ENCODE peak calls at places on chromosomes 11 and 22, in six cellular contexts. B is lower lobe of right lung, R is ovary, S is spleen, L is cardiac muscle cell, O is right lobe of liver. J is an unnamed sample.
A peak's percentile ranks its signal among the peaks of the same experiment; 100 is the strongest.

GRCh38 chr11:95231881-95232605 is 1.0 kb upstream of the SESN3 start:
- DNase-seq in B (peak; percentile 80), R (peak; percentile 81), S (peak; percentile 95), L (peak; percentile 67), O (peak; percentile 79), J (peak; percentile 75)

GRCh38 chr22:46815896-46816721 is 53.7 kb downstream of the TBC1D22A start:
- DNase-seq in B (no peak), R (no peak), S (peak; percentile 45), L (no peak), O (peak; percentile 92), J (peak; percentile 65)

GRCh38 chr11:95925011-95925410 is 1.1 kb upstream of the MTMR2 start:
- DNase-seq in B (no peak), R (no peak), S (no peak), L (no peak), O (no peak), J (no peak)

GRCh38 chr11:128502736-128503135 is 84.6 kb downstream of the ETS1 start:
- DNase-seq in B (no peak), R (no peak), S (no peak), L (no peak), O (no peak), J (no peak)

GRCh38 chr11:125315088-125315740 is 150.7 kb downstream of the PKNOX2 start:
- DNase-seq in B (no peak), R (peak; percentile 87), S (no peak), L (no peak), O (no peak), J (peak; percentile 87)

GRCh38 chr22:24486501-24486921 is 8.6 kb upstream of the UPB1 start:
- DNase-seq in B (no peak), R (no peak), S (no peak), L (no peak), O (peak; percentile 17), J (no peak)

GRCh38 chr11:131889760-131890620 is 519.6 kb downstream of the NTM start:
- DNase-seq in B (no peak), R (no peak), S (no peak), L (peak; percentile 28), O (no peak), J (no peak)

GRCh38 chr11:47948137-47948536 is 32.2 kb upstream of the PTPRJ start:
- DNase-seq in B (no peak), R (no peak), S (no peak), L (peak; percentile 25), O (no peak), J (no peak)

GRCh38 chr11:64564947-64565889 is 25.8 kb upstream of the SLC22A12 start:
- DNase-seq in B (peak; percentile 34), R (no peak), S (peak; percentile 62), L (peak; percentile 23), O (no peak), J (no peak)

GRCh38 chr22:48333816-48334735 is 1493.6 kb downstream of the BRD1 start:
- DNase-seq in B (peak; percentile 41), R (no peak), S (no peak), L (no peak), O (no peak), J (no peak)

GRCh38 chr22:46561435-46561905 is 24.1 kb upstream of the CELSR1 start:
- DNase-seq in B (peak; percentile 40), R (no peak), S (peak; percentile 47), L (peak; percentile 63), O (no peak), J (no peak)

GRCh38 chr11:106763516-106763915 is 254.8 kb downstream of the GUCY1A2 start:
- DNase-seq in B (no peak), R (no peak), S (no peak), L (no peak), O (no peak), J (no peak)

GRCh38 chr11:93849751-93850584 is 450 bp downstream of the VSTM5 start:
- DNase-seq in B (no peak), R (no peak), S (no peak), L (peak; percentile 38), O (no peak), J (peak; percentile 82)

GRCh38 chr11:8839957-8840945 is 70.7 kb upstream of the AKIP1 start:
- DNase-seq in B (no peak), R (no peak), S (peak; percentile 52), L (no peak), O (no peak), J (peak; percentile 30)

GRCh38 chr22:21714059-21714770 is 21.4 kb downstream of the YPEL1 start:
- DNase-seq in B (no peak), R (no peak), S (no peak), L (no peak), O (no peak), J (peak; percentile 51)

GRCh38 chr11:94961255-94961654 is 12.1 kb downstream of the CWC15 start:
- DNase-seq in B (no peak), R (no peak), S (no peak), L (no peak), O (no peak), J (no peak)

GRCh38 chr22:49503896-49504521 is 323.7 kb downstream of the BRD1 start:
- DNase-seq in B (no peak), R (no peak), S (no peak), L (no peak), O (peak; percentile 24), J (no peak)

GRCh38 chr11:117830072-117830471 is 5.5 kb upstream of the FXYD2 start:
- DNase-seq in B (no peak), R (no peak), S (peak; percentile 68), L (no peak), O (no peak), J (no peak)

GRCh38 chr22:49156662-49157285 is 670.9 kb downstream of the BRD1 start:
- DNase-seq in B (no peak), R (no peak), S (peak; percentile 57), L (no peak), O (no peak), J (no peak)

GRCh38 chr11:120413480-120413879 is 77.3 kb downstream of the ARHGEF12 start:
- DNase-seq in B (no peak), R (no peak), S (no peak), L (no peak), O (no peak), J (no peak)

GRCh38 chr22:30240541-30241417 is 5.8 kb downstream of the LIF start:
- DNase-seq in B (no peak), R (no peak), S (no peak), L (no peak), O (no peak), J (no peak)

GRCh38 chr11:9015677-9016076 is 11.9 kb upstream of the NRIP3 start:
- DNase-seq in B (peak; percentile 56), R (peak; percentile 54), S (peak; percentile 77), L (peak; percentile 82), O (peak; percentile 71), J (peak; percentile 64)

GRCh38 chr11:83409476-83409875 is 123.3 kb upstream of the CCDC90B start:
- DNase-seq in B (no peak), R (no peak), S (no peak), L (no peak), O (no peak), J (no peak)

GRCh38 chr11:59941091-59941490 is 2.9 kb downstream of the OOSP1 start:
- DNase-seq in B (no peak), R (no peak), S (no peak), L (no peak), O (no peak), J (no peak)
- H3K4me3 ChIP-seq in B (no peak overlapping the region), R (no peak overlapping the region), S (no peak overlapping the region), L (no peak overlapping the region), O (no peak overlapping the region), J (no peak overlapping the region)

GRCh38 chr22:27919943-27920755 is 1.1 kb upstream of the PITPNB start:
- DNase-seq in B (no peak), R (peak; percentile 25), S (no peak), L (peak; percentile 78), O (no peak), J (no peak)
- H3K4me1 ChIP-seq in B (peaks cover 27% of the 10 kb centered on the region), R (peaks cover 6% of the 10 kb centered on the region), S (peaks cover 49% of the 10 kb centered on the region), L (peaks cover 34% of the 10 kb centered on the region), O (peaks cover 36% of the 10 kb centered on the region), J (peaks cover 5% of the 10 kb centered on the region)

GRCh38 chr11:122984186-122985011 is 2.8 kb upstream of the BSX start:
- DNase-seq in B (no peak), R (no peak), S (no peak), L (peak; percentile 54), O (no peak), J (no peak)

GRCh38 chr11:122979815-122980656 is 1.6 kb downstream of the BSX start:
- DNase-seq in B (no peak), R (no peak), S (no peak), L (no peak), O (no peak), J (no peak)

GRCh38 chr11:122983438-122984185 is 2.0 kb upstream of the BSX start:
- DNase-seq in B (no peak), R (no peak), S (no peak), L (no peak), O (no peak), J (no peak)

GRCh38 chr11:122979103-122979814 is 2.4 kb downstream of the BSX start:
- DNase-seq in B (no peak), R (no peak), S (no peak), L (no peak), O (no peak), J (no peak)

DNA sequence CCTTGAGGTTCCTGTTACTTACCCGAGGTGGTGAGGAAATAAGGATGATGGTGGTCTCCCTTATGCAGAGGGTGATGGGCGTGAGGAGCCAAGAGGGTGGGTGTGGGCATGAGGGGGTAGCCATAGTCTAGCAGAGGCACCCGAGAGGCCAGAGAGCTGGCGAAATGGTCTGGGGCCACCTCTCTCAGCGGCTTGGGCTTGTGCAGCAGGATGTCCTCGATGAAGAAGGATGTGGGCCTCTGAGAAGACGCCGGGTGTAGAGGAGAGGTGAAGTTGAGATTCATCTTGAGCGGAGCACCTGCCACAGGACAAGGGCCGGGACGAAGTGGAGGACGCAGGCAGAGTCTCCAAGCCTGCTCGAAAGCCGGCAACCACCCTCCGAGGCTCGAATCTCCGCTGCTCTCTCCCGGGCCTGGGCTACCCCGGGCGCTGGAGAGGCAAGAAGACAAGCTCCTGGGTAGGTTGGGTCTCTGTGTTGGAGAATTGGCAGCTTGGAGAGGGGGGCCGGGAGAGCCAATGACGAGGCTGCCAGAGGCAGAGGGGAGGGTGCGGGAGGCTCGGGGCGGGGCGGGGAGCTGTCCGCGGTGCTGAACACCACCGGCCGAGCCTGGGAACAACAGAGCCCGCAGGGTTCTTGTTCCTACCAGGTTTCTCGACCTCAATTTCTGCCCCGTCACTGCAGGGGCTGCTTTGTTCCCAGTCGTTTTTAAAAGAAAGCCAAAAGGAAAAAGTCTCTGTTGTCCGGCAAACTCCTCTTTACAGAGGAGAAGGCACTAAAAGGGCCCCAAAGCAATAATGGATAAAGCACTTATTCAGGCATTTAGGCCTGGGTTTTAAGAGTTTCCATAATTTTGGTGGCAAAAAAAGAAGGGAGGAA is at the start of gene BSX:
- DNase-seq in B (peak; percentile 64), R (no peak), S (no peak), L (peak; percentile 92), O (no peak), J (peak; percentile 50)
- H3K27me3 ChIP-seq in B (peaks cover 99% of the 10 kb centered on the region), R (no peaks in the 10 kb centered on the region), S (peaks cover 99% of the 10 kb centered on the region), L (peaks cover 99% of the 10 kb centered on the region), O (peaks cover 40% of the 10 kb centered on the region), J (no peaks in the 10 kb centered on the region)

GRCh38 chr11:32334822-32335221 is 100.5 kb downstream of the WT1 start:
- DNase-seq in B (no peak), R (no peak), S (no peak), L (no peak), O (no peak), J (no peak)

GRCh38 chr11:32331098-32331497 is 104.2 kb downstream of the WT1 start:
- DNase-seq in B (no peak), R (no peak), S (no peak), L (no peak), O (no peak), J (no peak)

GRCh38 chr11:32333335-32333991 is 101.9 kb downstream of the WT1 start:
- DNase-seq in B (peak; percentile 68), R (peak; percentile 73), S (peak; percentile 78), L (peak; percentile 38), O (peak; percentile 75), J (peak; percentile 55)

GRCh38 chr11:32331792-32332191 is 103.5 kb downstream of the WT1 start:
- DNase-seq in B (no peak), R (no peak), S (no peak), L (no peak), O (no peak), J (no peak)

GRCh38 chr11:32332990-32333334 is 102.4 kb downstream of the WT1 start:
- DNase-seq in B (no peak), R (no peak), S (no peak), L (no peak), O (no peak), J (no peak)
- H3K4me3 ChIP-seq in B (peak overlapping the region; percentile 57), R (no peak overlapping the region), S (no peak overlapping the region), L (no peak overlapping the region), O (peak overlapping the region; percentile 38), J (peak overlapping the region; percentile 44)